ENCODE peak calls at places on chromosomes 16 and 17, in seven cellular contexts. N, K, R, P, G, M and C are unnamed samples.
A peak's percentile ranks its signal among the peaks of the same experiment; 100 is the strongest.

GRCh38 chr17:60914078-60914477 is 236.4 kb downstream of the BCAS3 start:
- DNase-seq in N (no peak), P (no peak), R (no peak), G (no peak), M (no peak), K (no peak), C (no peak)

GRCh38 chr17:42266918-42267766 is 9.0 kb downstream of the STAT5B start:
- DNase-seq in N (no peak), R (peak; percentile 32), G (peak; percentile 77), M (no peak), K (no peak), P (peak; percentile 97), C (peak; percentile 81)

GRCh38 chr17:7825206-7825980 is 8.6 kb upstream of the KDM6B start:
- DNase-seq in G (no peak), K (no peak), R (no peak), N (no peak), P (peak; percentile 28), M (no peak), C (peak; percentile 53)

GRCh38 chr17:81962499-81963441 is 1.8 kb upstream of the NOTUM start:
- DNase-seq in G (no peak), P (no peak), M (no peak), R (no peak), N (no peak), K (no peak), C (no peak)

GRCh38 chr17:75568412-75569255 is 19.0 kb upstream of the MYO15B start:
- DNase-seq in P (no peak), M (no peak), G (no peak), N (no peak), K (no peak), R (no peak), C (no peak)

GRCh38 chr16:12271006-12271405 is 294.5 kb downstream of the SNX29 start:
- DNase-seq in M (no peak), R (no peak), N (no peak), K (no peak), P (peak; percentile 59), G (no peak), C (no peak)

GRCh38 chr16:28280881-28281836 is 11.2 kb upstream of the SBK1 start:
- DNase-seq in M (no peak), K (no peak), N (no peak), G (no peak), R (no peak), P (no peak), C (no peak)

GRCh38 chr17:78124081-78124835 is 4.3 kb downstream of the TMC6 start:
- DNase-seq in P (no peak), N (no peak), K (no peak), M (no peak), G (no peak), R (no peak), C (no peak)

GRCh38 chr16:31538199-31538598 is 10.5 kb downstream of the AHSP start:
- DNase-seq in N (no peak), G (no peak), R (no peak), M (no peak), K (no peak), P (no peak), C (no peak)

GRCh38 chr17:66711403-66711802 is 123.5 kb upstream of the CACNG5 start:
- DNase-seq in G (no peak), R (no peak), M (no peak), K (no peak), N (no peak), P (no peak), C (no peak)

GRCh38 chr17:57534863-57535651 is 210.0 kb downstream of the CCDC182 start:
- DNase-seq in G (no peak), N (no peak), P (no peak), R (no peak), K (peak; percentile 51), M (no peak), C (no peak)